ENCODE peak calls at places on chromosomes 12 and 14, in nine cellular contexts. Y, B, D, L, C, V, W, R and A are unnamed samples.

GRCh38 chr14:74080820-74081460 is 3.3 kb downstream of the ALDH6A1 start:
- DNase-seq in B (no peak), W (no peak), V (no peak), L (no peak), Y (no peak), D (no peak), R (no peak), C (no peak), A (no peak)

GRCh38 chr12:90936230-90937005 is 18.6 kb downstream of the CCER1 start:
- DNase-seq in Y (no peak), B (no peak), L (no peak), C (no peak), R (no peak), D (no peak), V (no peak), W (no peak), A (no peak)

GRCh38 chr14:35821546-35822411 is 4.4 kb upstream of the BRMS1L start:
- DNase-seq in C (no peak), Y (no peak), R (peak), V (peak), W (no peak), B (peak), D (peak), L (no peak), A (no peak)

GRCh38 chr12:12684375-12685106 is 11.4 kb downstream of the GPR19 start:
- DNase-seq in R (peak), L (no peak), D (peak), W (peak), V (peak), B (peak), C (peak), Y (no peak), A (peak)

GRCh38 chr12:108967869-108968540 is 52.9 kb downstream of the SVOP start:
- DNase-seq in R (peak), V (peak), B (no peak), D (no peak), W (no peak), Y (no peak), C (peak), L (no peak), A (no peak)

GRCh38 chr12:130545475-130545874 is 170.6 kb downstream of the RIMBP2 start:
- DNase-seq in V (no peak), D (no peak), L (no peak), C (no peak), W (no peak), Y (no peak), R (no peak), B (no peak), A (no peak)

GRCh38 chr12:108580531-108580930 is 17.4 kb downstream of the TMEM119 start:
- DNase-seq in L (no peak), D (peak), W (no peak), R (no peak), C (no peak), Y (no peak), B (no peak), V (no peak), A (no peak)

GRCh38 chr14:51562816-51563215 is 88.9 kb upstream of the FRMD6 start:
- DNase-seq in Y (no peak), C (no peak), R (no peak), W (no peak), L (no peak), D (peak), V (no peak), B (no peak), A (no peak)

GRCh38 chr14:103360548-103360947 is 24.7 kb upstream of the MARK3 start:
- DNase-seq in Y (no peak), R (no peak), W (no peak), V (no peak), B (no peak), L (no peak), C (no peak), D (no peak), A (no peak)

GRCh38 chr14:43765474-43765873 is 741.6 kb downstream of the FSCB start:
- DNase-seq in C (no peak), L (no peak), R (no peak), B (no peak), V (no peak), Y (no peak), W (no peak), D (peak), A (no peak)

GRCh38 chr12:27057543-27057942 is 24.8 kb downstream of the C12orf71 start:
- DNase-seq in V (no peak), D (no peak), R (no peak), C (no peak), B (no peak), W (no peak), Y (no peak), L (no peak), A (no peak)

GRCh38 chr12:19245126-19245525 is 115.6 kb downstream of the PLEKHA5 start:
- DNase-seq in C (no peak), R (no peak), D (no peak), W (no peak), L (no peak), V (no peak), B (no peak), Y (no peak), A (no peak)

GRCh38 chr12:41211466-41211865 is 23.3 kb downstream of the PDZRN4 start:
- DNase-seq in V (no peak), L (no peak), B (no peak), C (no peak), W (no peak), Y (no peak), D (no peak), R (no peak), A (no peak)

GRCh38 chr12:32051511-32052299 is 54.9 kb upstream of the BICD1 start:
- DNase-seq in R (peak), C (peak), B (no peak), D (peak), Y (no peak), L (no peak), V (no peak), W (no peak), A (no peak)

GRCh38 chr14:84826349-84826748 is 703.6 kb upstream of the FLRT2 start:
- DNase-seq in B (no peak), W (no peak), C (no peak), Y (no peak), L (no peak), V (no peak), D (peak), R (no peak), A (no peak)

GRCh38 chr14:68684466-68685418 is 108.1 kb downstream of the ZFP36L1 start:
- DNase-seq in V (no peak), L (no peak), D (no peak), W (no peak), Y (no peak), R (no peak), C (no peak), B (no peak), A (no peak)

GRCh38 chr12:120183211-120183631 is 11.3 kb downstream of the GCN1 start:
- DNase-seq in D (peak), R (no peak), B (no peak), L (no peak), C (no peak), V (no peak), W (no peak), Y (no peak), A (no peak)

GRCh38 chr12:105706321-105706972 is 376.0 kb downstream of the C12orf75 start:
- DNase-seq in V (peak), L (no peak), D (peak), R (no peak), C (peak), W (no peak), B (no peak), Y (no peak), A (peak)

GRCh38 chr12:12803186-12803585 is 10.0 kb upstream of the DDX47 start:
- DNase-seq in L (no peak), D (peak), C (peak), B (peak), R (peak), W (no peak), V (peak), Y (no peak), A (no peak)

GRCh38 chr12:12685305-12685704 is 10.7 kb downstream of the GPR19 start:
- DNase-seq in Y (no peak), L (no peak), R (peak), V (peak), C (no peak), D (no peak), B (peak), W (peak), A (peak)

GRCh38 chr14:92963301-92964123 is 40.6 kb downstream of the CHGA start:
- DNase-seq in W (no peak), C (no peak), V (no peak), Y (peak), L (no peak), R (no peak), B (peak), D (no peak), A (no peak)

GRCh38 chr12:88553941-88554658 is 26.2 kb downstream of the KITLG start:
- DNase-seq in C (no peak), Y (no peak), V (no peak), B (peak), D (peak), R (peak), L (no peak), W (no peak), A (no peak)